ENCODE peak calls at places on chromosomes 6 and 20, in six cellular contexts. B, D, P, U, K and X are unnamed samples. For H3K4me1, the result is how much of the 10 kb centered on the place peaks cover.

GRCh38 chr6:127897437-127897836 is 3.4 kb downstream of the THEMIS start:
- DNase-seq in K (no peak), P (no peak), U (no peak), D (no peak), B (no peak), X (no peak)

GRCh38 chr6:138692978-138693909 is 80.3 kb upstream of the CCDC28A start:
- DNase-seq in K (peak), P (peak), B (peak), U (peak), D (peak), X (peak)

GRCh38 chr6:45419574-45420082 is 41.9 kb upstream of the SUPT3H start:
- DNase-seq in U (peak), D (peak), B (peak), P (peak), K (peak), X (peak)

GRCh38 chr6:16698163-16698533 is 63.1 kb downstream of the ATXN1 start:
- DNase-seq in D (no peak), B (no peak), P (no peak), U (no peak), K (no peak), X (no peak)

GRCh38 chr6:27280064-27280539 is 32.0 kb downstream of the POM121L2 start:
- DNase-seq in K (peak), D (no peak), P (no peak), B (peak), U (no peak), X (no peak)

GRCh38 chr20:19523191-19523590 is 234.9 kb upstream of the RIN2 start:
- DNase-seq in D (no peak), P (no peak), B (no peak), U (no peak), K (no peak), X (no peak)

GRCh38 chr6:26494117-26494516 is 6.0 kb upstream of the BTN1A1 start:
- DNase-seq in U (no peak), K (no peak), D (no peak), P (no peak), B (no peak), X (no peak)

GRCh38 chr6:25697537-25698340 is 45.7 kb downstream of the SCGN start:
- DNase-seq in D (no peak), B (no peak), U (no peak), K (no peak), P (no peak), X (no peak)

GRCh38 chr6:43495409-43495941 is 14.7 kb downstream of the LRRC73 start:
- DNase-seq in B (peak), P (no peak), K (no peak), D (no peak), U (no peak), X (no peak)

GRCh38 chr6:34315780-34316179 is 67.0 kb upstream of the SMIM29 start:
- DNase-seq in K (no peak), U (no peak), D (no peak), P (no peak), B (no peak), X (no peak)

GRCh38 chr6:8060346-8060745 is 3.8 kb downstream of the BLOC1S5 start:
- DNase-seq in B (no peak), U (no peak), P (no peak), K (no peak), D (no peak), X (no peak)

GRCh38 chr20:57676517-57677322 is 33.1 kb downstream of the PMEPA1 start:
- DNase-seq in D (no peak), K (no peak), P (no peak), B (no peak), U (no peak), X (no peak)

GRCh38 chr6:149234051-149234962 is 83.2 kb upstream of the TAB2 start:
- DNase-seq in U (no peak), B (no peak), P (no peak), K (no peak), D (no peak), X (no peak)

GRCh38 chr6:125944434-125944816 is 12.1 kb upstream of the HINT3 start:
- DNase-seq in U (no peak), K (peak), B (no peak), P (peak), D (peak), X (peak)

GRCh38 chr6:87702589-87702945 is 534 bp upstream of the AKIRIN2 start:
- DNase-seq in U (no peak), K (peak), P (no peak), B (no peak), D (no peak), X (no peak)

GRCh38 chr6:168155821-168156741 is 77.1 kb upstream of the FRMD1 start:
- DNase-seq in U (no peak), B (peak), P (no peak), D (no peak), K (no peak), X (no peak)

GRCh38 chr6:4914412-4915159 is 89.3 kb downstream of the RPP40 start:
- DNase-seq in D (no peak), P (no peak), U (no peak), B (no peak), K (no peak), X (no peak)

GRCh38 chr20:47681977-47682812 is 103.1 kb downstream of the SULF2 start:
- DNase-seq in K (peak), U (no peak), D (peak), P (peak), B (no peak), X (no peak)

GRCh38 chr6:6581014-6581413 is 7.5 kb upstream of the LY86 start:
- DNase-seq in K (no peak), P (no peak), B (no peak), U (no peak), D (no peak), X (no peak)

GRCh38 chr6:147203311-147204059 is 732 bp upstream of the STXBP5 start:
- DNase-seq in U (peak), B (peak), K (peak), D (peak), P (peak), X (peak)

GRCh38 chr20:44256961-44257360 is 9.9 kb downstream of the GDAP1L1 start:
- DNase-seq in U (no peak), K (no peak), B (no peak), P (no peak), D (no peak), X (no peak)

GRCh38 chr6:20948531-20948930 is 414.3 kb downstream of the CDKAL1 start:
- DNase-seq in P (no peak), K (no peak), B (no peak), U (no peak), D (no peak), X (no peak)

GRCh38 chr6:148842631-148843030 is 95.8 kb downstream of the UST start:
- DNase-seq in D (no peak), K (no peak), U (no peak), B (no peak), P (no peak), X (no peak)

GRCh38 chr6:105781248-105781647 is 304.9 kb upstream of the PRDM1 start:
- DNase-seq in B (no peak), K (peak), D (no peak), U (no peak), P (no peak), X (peak)

GRCh38 chr6:20719980-20720379 is 185.7 kb downstream of the CDKAL1 start:
- DNase-seq in P (no peak), B (no peak), D (no peak), U (no peak), K (no peak), X (no peak)

GRCh38 chr6:71392286-71392685 is 103.7 kb downstream of the OGFRL1 start:
- DNase-seq in D (no peak), U (no peak), K (no peak), B (no peak), P (no peak), X (no peak)

GRCh38 chr6:46781478-46782378 is 11.5 kb upstream of the MEP1A start:
- DNase-seq in U (no peak), B (peak), D (no peak), K (peak), P (no peak), X (peak)

GRCh38 chr6:17580518-17581048 is 19.5 kb upstream of the FAM8A1 start:
- DNase-seq in D (peak), U (no peak), B (peak), P (peak), K (no peak), X (peak)

GRCh38 chr20:3876676-3877075 is 12.5 kb upstream of the PANK2 start:
- DNase-seq in D (no peak), P (no peak), K (no peak), U (no peak), B (no peak), X (no peak)

GRCh38 chr6:51778666-51779065 is 308.7 kb downstream of the PKHD1 start:
- DNase-seq in P (no peak), U (no peak), D (no peak), K (no peak), B (no peak), X (no peak)

GRCh38 chr6:1838604-1839003 is 228.9 kb downstream of the FOXC1 start:
- DNase-seq in K (no peak), D (no peak), P (no peak), B (no peak), U (no peak), X (no peak)

GRCh38 chr6:37130704-37131103 is 39.2 kb upstream of the PIM1 start:
- DNase-seq in P (peak), K (peak), U (no peak), D (no peak), B (no peak), X (peak)

GRCh38 chr6:108115598-108116058 is 41.1 kb upstream of the OSTM1 start:
- DNase-seq in K (peak), D (peak), P (peak), B (peak), U (no peak), X (no peak)

GRCh38 chr6:16229710-16230109 is 8.7 kb upstream of the GMPR start:
- DNase-seq in P (no peak), U (no peak), B (no peak), K (no peak), D (no peak), X (no peak)

GRCh38 chr6:134821397-134821796 is 128.5 kb downstream of the ALDH8A1 start:
- DNase-seq in D (no peak), K (no peak), B (no peak), P (no peak), U (no peak), X (no peak)

GRCh38 chr20:25622049-25622448 is 1.8 kb downstream of the NANP start:
- DNase-seq in U (no peak), B (no peak), D (no peak), P (no peak), K (no peak), X (no peak)

GRCh38 chr20:25624500-25624939 is 706 bp upstream of the NANP start:
- DNase-seq in K (no peak), P (no peak), D (no peak), B (no peak), U (no peak), X (no peak)

GRCh38 chr20:25622450-25623224 is 1.2 kb downstream of the NANP start:
- DNase-seq in U (no peak), B (no peak), K (no peak), D (no peak), P (no peak), X (no peak)

GRCh38 chr20:25623225-25623735 is 534 bp downstream of the NANP start:
- DNase-seq in B (peak), K (peak), U (peak), D (peak), P (peak), X (peak)

DNA sequence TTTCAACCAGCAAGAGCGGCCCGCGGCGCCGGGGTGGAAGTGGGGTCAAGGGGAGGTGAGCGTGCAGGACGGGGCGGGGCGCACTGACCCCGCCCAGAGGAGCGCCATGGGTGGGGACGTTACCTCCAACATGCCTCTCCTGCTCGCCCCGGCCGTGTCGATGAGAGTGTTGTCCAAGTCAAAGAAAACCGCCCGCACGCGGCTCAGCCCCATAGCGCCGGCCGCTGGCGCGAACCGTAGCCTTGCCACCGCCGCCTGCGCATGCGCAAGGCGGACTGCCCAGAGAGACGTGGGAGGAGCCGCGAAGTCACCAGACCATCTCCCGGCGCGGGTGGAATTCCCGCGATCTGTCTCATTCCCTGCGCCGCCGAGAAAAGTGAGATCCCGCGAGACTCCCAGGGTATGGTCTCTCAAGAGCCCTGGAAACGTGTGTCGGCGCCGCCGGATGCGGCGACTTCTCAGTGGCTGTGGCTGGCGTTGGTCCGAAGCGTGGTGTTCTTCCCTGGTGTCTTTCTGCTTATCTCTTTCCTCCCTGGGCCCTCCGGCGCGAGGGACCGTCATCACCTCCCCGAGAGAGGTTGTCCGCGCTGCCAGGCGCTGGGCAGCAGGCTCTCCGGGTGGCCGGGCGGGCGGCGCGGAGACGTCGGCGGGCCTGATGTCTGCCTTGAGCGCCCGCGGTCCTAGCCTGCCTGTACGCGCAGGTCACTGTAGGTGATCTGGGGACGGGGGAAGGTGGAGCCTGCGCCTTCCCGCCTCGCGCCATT is at the start of gene NANP:
- DNase-seq in B (peak), P (peak), U (peak), D (peak), K (peak), X (peak)
- TF ChIP-seq CTCF in B (no peak), P (no peak), U (no peak), D (no peak), K (no peak), X (peak)

GRCh38 chr20:48683467-48684175 is 144.2 kb downstream of the PREX1 start:
- DNase-seq in B (no peak), U (no peak), D (no peak), P (peak), K (no peak), X (no peak)
- H3K4me1 ChIP-seq in B (under half), U (under half), D (half or more), P (half or more), K (under half), X (half or more)

GRCh38 chr6:111524252-111524651 is 41.2 kb upstream of the REV3L start:
- DNase-seq in D (no peak), K (no peak), U (no peak), B (no peak), P (no peak), X (no peak)
- TF ChIP-seq CTCF in D (no peak), K (no peak), U (no peak), B (no peak), P (no peak), X (no peak)

GRCh38 chr20:33829636-33830035 is 18.5 kb downstream of the CHMP4B start:
- DNase-seq in B (no peak), D (no peak), U (no peak), P (no peak), K (no peak), X (no peak)
- H3K4me1 ChIP-seq in B (under half), D (half or more), U (under half), P (half or more), K (half or more), X (half or more)

DNA sequence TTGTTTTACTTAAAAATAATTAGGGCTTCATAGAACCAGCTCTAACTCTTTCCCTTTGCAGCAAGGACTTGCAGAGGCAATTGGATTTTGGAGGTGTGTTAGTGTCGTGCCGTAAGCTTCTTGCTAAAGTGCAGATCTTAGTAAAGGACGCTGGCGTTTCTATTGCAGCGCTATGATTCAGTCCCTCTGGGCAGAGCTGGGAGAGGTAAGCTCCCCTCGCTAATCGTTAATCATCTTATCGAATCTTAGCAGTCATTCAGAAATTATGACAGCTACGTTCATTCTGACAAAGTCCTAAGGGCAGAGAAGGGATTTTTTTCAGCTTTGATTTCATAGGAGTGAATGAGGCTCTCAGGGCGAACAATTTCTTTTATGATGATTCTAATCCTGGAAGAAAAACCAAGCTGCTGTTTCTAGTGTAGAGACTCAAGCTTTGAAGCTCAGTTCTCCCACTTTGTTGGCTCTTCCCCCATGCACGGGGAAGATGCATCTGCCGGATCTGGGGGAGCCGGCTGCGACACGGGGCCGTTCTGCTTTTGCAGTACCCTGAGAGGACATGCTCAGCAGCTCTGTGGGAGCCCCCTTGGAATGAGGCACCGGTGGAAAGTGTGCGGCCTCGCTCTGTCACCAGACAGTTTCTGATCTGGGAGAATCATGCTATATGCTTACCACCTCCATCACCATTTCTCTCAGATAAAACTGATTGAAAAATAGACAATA is 79.0 kb upstream of the SLC22A23 start:
- DNase-seq in D (no peak), K (no peak), P (no peak), B (no peak), U (no peak), X (no peak)
- TF ChIP-seq CTCF in D (no peak), K (no peak), P (no peak), B (no peak), U (no peak), X (no peak)

DNA sequence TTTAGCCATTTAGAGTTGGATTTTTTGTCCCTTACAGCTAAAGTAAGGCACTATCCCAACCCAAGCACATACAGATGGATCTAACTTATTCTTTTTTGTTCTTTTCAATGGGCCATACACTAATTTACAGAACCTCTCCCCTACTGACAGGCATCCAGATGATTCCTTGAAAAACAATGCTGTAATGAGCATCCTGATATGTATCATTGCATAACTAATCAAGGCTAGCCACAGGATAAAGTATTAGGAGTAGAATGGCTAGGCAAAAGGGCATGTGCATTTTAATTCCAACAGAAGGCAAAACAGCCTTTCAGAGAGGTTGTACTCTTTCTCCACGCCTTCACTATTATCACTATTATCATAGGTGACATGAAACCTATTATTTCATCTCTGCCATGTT is 54.1 kb downstream of the ELOVL5 start:
- DNase-seq in U (no peak), K (no peak), B (no peak), D (no peak), P (no peak), X (no peak)
- H3K4me1 ChIP-seq in U (under half), K (under half), B (under half), D (half or more), P (under half), X (under half)